ENCODE peak calls at places on chromosomes 12 and 14, in five cellular contexts. D is GM04503, P is NCI-H1417, Y is body of pancreas, N is ELR. Z is an unnamed sample.

GRCh38 chr12:65324056-65324455 is 45.6 kb downstream of the MSRB3 start:
- DNase-seq in D (no peak), N (no peak), Y (no peak), P (no peak), Z (no peak)

GRCh38 chr12:107130830-107131760 is 37.7 kb upstream of the CRY1 start:
- DNase-seq in D (no peak), N (no peak), P (peak), Y (no peak), Z (no peak)

GRCh38 chr14:57970175-57970574 is 104.3 kb upstream of the SLC35F4 start:
- DNase-seq in D (no peak), N (no peak), P (no peak), Y (no peak), Z (no peak)

GRCh38 chr12:39574378-39574777 is 45.2 kb downstream of the ABCD2 start:
- DNase-seq in Y (no peak), D (no peak), N (no peak), P (no peak), Z (no peak)

GRCh38 chr12:538731-539539 is 79.2 kb downstream of the B4GALNT3 start:
- DNase-seq in D (no peak), N (peak), Y (peak), P (no peak), Z (peak)

GRCh38 chr14:22403286-22403685 is 185.7 kb downstream of the DAD1 start:
- DNase-seq in D (no peak), P (no peak), N (no peak), Y (no peak), Z (no peak)

GRCh38 chr12:6372403-6373003 is 2.9 kb downstream of the SCNN1A start:
- DNase-seq in P (peak), Y (no peak), N (peak), D (peak), Z (peak)

GRCh38 chr14:64717870-64718269 is 13.6 kb downstream of the PLEKHG3 start:
- DNase-seq in N (peak), D (no peak), P (no peak), Y (peak), Z (no peak)

GRCh38 chr14:61065671-61066070 is 84.6 kb downstream of the SLC38A6 start:
- DNase-seq in N (no peak), P (peak), D (no peak), Y (no peak), Z (no peak)

GRCh38 chr14:23568600-23569310 is 1.2 kb upstream of the AP1G2 start:
- DNase-seq in Y (no peak), P (no peak), N (peak), D (no peak), Z (no peak)

GRCh38 chr14:24944800-24945199 is 105.1 kb downstream of the STXBP6 start:
- DNase-seq in N (no peak), P (no peak), Y (no peak), D (no peak), Z (no peak)

Z was measured in HCEC 1CT.